ENCODE peak calls at places on chromosome 13, in seven cellular contexts. One of them, this sample, is unnamed.

GRCh38 chr13:47480121-47480520 is 521.0 kb downstream of the SUCLA2 start:
- DNase-seq in NCI-H345: no peak
- DNase-seq in omental fat pad: no peak
- DNase-seq in stimulated activated CD4-positive, alpha-beta T cell treated with anti-CD3 and anti-CD28 coated beads, Interleukin-2, amount 100 ng/mL, for 24 hours: no peak
- DNase-seq in CD4-positive, CD25-positive, alpha-beta regulatory T cell: no peak
- DNase-seq in progenitor cell of endocrine pancreas: no peak
- DNase-seq in T-cell: no peak
- DNase-seq in this sample: no peak

GRCh38 chr13:67273001-67273400 is 42.9 kb upstream of the PCDH9 start:
- DNase-seq in NCI-H345: no peak
- DNase-seq in omental fat pad: no peak
- DNase-seq in stimulated activated CD4-positive, alpha-beta T cell treated with anti-CD3 and anti-CD28 coated beads, Interleukin-2, amount 100 ng/mL, for 24 hours: no peak
- DNase-seq in CD4-positive, CD25-positive, alpha-beta regulatory T cell: no peak
- DNase-seq in progenitor cell of endocrine pancreas: no peak
- DNase-seq in T-cell: no peak
- DNase-seq in this sample: no peak

GRCh38 chr13:106349080-106349841 is 186.2 kb downstream of the EFNB2 start:
- DNase-seq in NCI-H345: peak
- DNase-seq in omental fat pad: no peak
- DNase-seq in stimulated activated CD4-positive, alpha-beta T cell treated with anti-CD3 and anti-CD28 coated beads, Interleukin-2, amount 100 ng/mL, for 24 hours: no peak
- DNase-seq in CD4-positive, CD25-positive, alpha-beta regulatory T cell: no peak
- DNase-seq in progenitor cell of endocrine pancreas: peak
- DNase-seq in T-cell: no peak
- DNase-seq in this sample: no peak

GRCh38 chr13:113092776-113093579 is 12.6 kb upstream of the F7 start:
- DNase-seq in NCI-H345: no peak
- DNase-seq in omental fat pad: no peak
- DNase-seq in stimulated activated CD4-positive, alpha-beta T cell treated with anti-CD3 and anti-CD28 coated beads, Interleukin-2, amount 100 ng/mL, for 24 hours: no peak
- DNase-seq in CD4-positive, CD25-positive, alpha-beta regulatory T cell: no peak
- DNase-seq in progenitor cell of endocrine pancreas: no peak
- DNase-seq in T-cell: no peak
- DNase-seq in this sample: no peak

GRCh38 chr13:24161980-24162517 is 1.5 kb downstream of the SPATA13 start:
- DNase-seq in NCI-H345: no peak
- DNase-seq in omental fat pad: no peak
- DNase-seq in stimulated activated CD4-positive, alpha-beta T cell treated with anti-CD3 and anti-CD28 coated beads, Interleukin-2, amount 100 ng/mL, for 24 hours: no peak
- DNase-seq in CD4-positive, CD25-positive, alpha-beta regulatory T cell: no peak
- DNase-seq in progenitor cell of endocrine pancreas: no peak
- DNase-seq in T-cell: no peak
- DNase-seq in this sample: no peak

GRCh38 chr13:35552172-35552844 is 75.8 kb upstream of the MAB21L1 start:
- DNase-seq in NCI-H345: no peak
- DNase-seq in omental fat pad: no peak
- DNase-seq in stimulated activated CD4-positive, alpha-beta T cell treated with anti-CD3 and anti-CD28 coated beads, Interleukin-2, amount 100 ng/mL, for 24 hours: no peak
- DNase-seq in CD4-positive, CD25-positive, alpha-beta regulatory T cell: no peak
- DNase-seq in progenitor cell of endocrine pancreas: no peak
- DNase-seq in T-cell: no peak
- DNase-seq in this sample: no peak

GRCh38 chr13:111483621-111483987 is 163.2 kb downstream of the TEX29 start:
- DNase-seq in NCI-H345: no peak
- DNase-seq in omental fat pad: no peak
- DNase-seq in stimulated activated CD4-positive, alpha-beta T cell treated with anti-CD3 and anti-CD28 coated beads, Interleukin-2, amount 100 ng/mL, for 24 hours: no peak
- DNase-seq in CD4-positive, CD25-positive, alpha-beta regulatory T cell: no peak
- DNase-seq in progenitor cell of endocrine pancreas: no peak
- DNase-seq in T-cell: no peak
- DNase-seq in this sample: no peak

GRCh38 chr13:109644069-109644750 is 142.2 kb downstream of the IRS2 start:
- DNase-seq in NCI-H345: no peak
- DNase-seq in omental fat pad: no peak
- DNase-seq in stimulated activated CD4-positive, alpha-beta T cell treated with anti-CD3 and anti-CD28 coated beads, Interleukin-2, amount 100 ng/mL, for 24 hours: no peak
- DNase-seq in CD4-positive, CD25-positive, alpha-beta regulatory T cell: no peak
- DNase-seq in progenitor cell of endocrine pancreas: no peak
- DNase-seq in T-cell: no peak
- DNase-seq in this sample: no peak

GRCh38 chr13:86020350-86021002 is 221.3 kb upstream of the SLITRK6 start:
- DNase-seq in NCI-H345: peak
- DNase-seq in omental fat pad: no peak
- DNase-seq in stimulated activated CD4-positive, alpha-beta T cell treated with anti-CD3 and anti-CD28 coated beads, Interleukin-2, amount 100 ng/mL, for 24 hours: no peak
- DNase-seq in CD4-positive, CD25-positive, alpha-beta regulatory T cell: no peak
- DNase-seq in progenitor cell of endocrine pancreas: no peak
- DNase-seq in T-cell: no peak
- DNase-seq in this sample: no peak

GRCh38 chr13:20503088-20504083 is 22.3 kb downstream of the CRYL1 start:
- DNase-seq in NCI-H345: no peak
- DNase-seq in omental fat pad: no peak
- DNase-seq in stimulated activated CD4-positive, alpha-beta T cell treated with anti-CD3 and anti-CD28 coated beads, Interleukin-2, amount 100 ng/mL, for 24 hours: no peak
- DNase-seq in CD4-positive, CD25-positive, alpha-beta regulatory T cell: no peak
- DNase-seq in progenitor cell of endocrine pancreas: no peak
- DNase-seq in T-cell: no peak
- DNase-seq in this sample: no peak

GRCh38 chr13:74927823-74928222 is 554.1 kb downstream of the TBC1D4 start:
- DNase-seq in NCI-H345: no peak
- DNase-seq in omental fat pad: no peak
- DNase-seq in stimulated activated CD4-positive, alpha-beta T cell treated with anti-CD3 and anti-CD28 coated beads, Interleukin-2, amount 100 ng/mL, for 24 hours: no peak
- DNase-seq in CD4-positive, CD25-positive, alpha-beta regulatory T cell: no peak
- DNase-seq in progenitor cell of endocrine pancreas: no peak
- DNase-seq in T-cell: no peak
- DNase-seq in this sample: no peak

GRCh38 chr13:79501538-79502232 is 20.7 kb downstream of the NDFIP2 start:
- DNase-seq in NCI-H345: no peak
- DNase-seq in omental fat pad: no peak
- DNase-seq in stimulated activated CD4-positive, alpha-beta T cell treated with anti-CD3 and anti-CD28 coated beads, Interleukin-2, amount 100 ng/mL, for 24 hours: no peak
- DNase-seq in CD4-positive, CD25-positive, alpha-beta regulatory T cell: no peak
- DNase-seq in progenitor cell of endocrine pancreas: no peak
- DNase-seq in T-cell: no peak
- DNase-seq in this sample: no peak

GRCh38 chr13:20221772-20222171 is 10.3 kb downstream of the GJB6 start:
- DNase-seq in NCI-H345: no peak
- DNase-seq in omental fat pad: no peak
- DNase-seq in stimulated activated CD4-positive, alpha-beta T cell treated with anti-CD3 and anti-CD28 coated beads, Interleukin-2, amount 100 ng/mL, for 24 hours: no peak
- DNase-seq in CD4-positive, CD25-positive, alpha-beta regulatory T cell: no peak
- DNase-seq in progenitor cell of endocrine pancreas: no peak
- DNase-seq in T-cell: no peak
- DNase-seq in this sample: no peak

GRCh38 chr13:34967851-34968562 is 25.9 kb downstream of the NBEA start:
- DNase-seq in NCI-H345: peak
- DNase-seq in omental fat pad: no peak
- DNase-seq in stimulated activated CD4-positive, alpha-beta T cell treated with anti-CD3 and anti-CD28 coated beads, Interleukin-2, amount 100 ng/mL, for 24 hours: no peak
- DNase-seq in CD4-positive, CD25-positive, alpha-beta regulatory T cell: no peak
- DNase-seq in progenitor cell of endocrine pancreas: no peak
- DNase-seq in T-cell: no peak
- DNase-seq in this sample: no peak

GRCh38 chr13:30143671-30144400 is 163.5 kb downstream of the KATNAL1 start:
- DNase-seq in NCI-H345: no peak
- DNase-seq in omental fat pad: no peak
- DNase-seq in stimulated activated CD4-positive, alpha-beta T cell treated with anti-CD3 and anti-CD28 coated beads, Interleukin-2, amount 100 ng/mL, for 24 hours: no peak
- DNase-seq in CD4-positive, CD25-positive, alpha-beta regulatory T cell: no peak
- DNase-seq in progenitor cell of endocrine pancreas: no peak
- DNase-seq in T-cell: no peak
- DNase-seq in this sample: peak

GRCh38 chr13:31699650-31700049 is 39.7 kb upstream of the RXFP2 start:
- DNase-seq in NCI-H345: no peak
- DNase-seq in omental fat pad: no peak
- DNase-seq in stimulated activated CD4-positive, alpha-beta T cell treated with anti-CD3 and anti-CD28 coated beads, Interleukin-2, amount 100 ng/mL, for 24 hours: no peak
- DNase-seq in CD4-positive, CD25-positive, alpha-beta regulatory T cell: no peak
- DNase-seq in progenitor cell of endocrine pancreas: no peak
- DNase-seq in T-cell: no peak
- DNase-seq in this sample: no peak

GRCh38 chr13:110531671-110532083 is 29.8 kb downstream of the RAB20 start:
- DNase-seq in NCI-H345: no peak
- DNase-seq in omental fat pad: no peak
- DNase-seq in stimulated activated CD4-positive, alpha-beta T cell treated with anti-CD3 and anti-CD28 coated beads, Interleukin-2, amount 100 ng/mL, for 24 hours: no peak
- DNase-seq in CD4-positive, CD25-positive, alpha-beta regulatory T cell: no peak
- DNase-seq in progenitor cell of endocrine pancreas: no peak
- DNase-seq in T-cell: no peak
- DNase-seq in this sample: no peak

GRCh38 chr13:40876020-40876738 is 86.8 kb downstream of the SLC25A15 start:
- DNase-seq in NCI-H345: no peak
- DNase-seq in omental fat pad: no peak
- DNase-seq in stimulated activated CD4-positive, alpha-beta T cell treated with anti-CD3 and anti-CD28 coated beads, Interleukin-2, amount 100 ng/mL, for 24 hours: no peak
- DNase-seq in CD4-positive, CD25-positive, alpha-beta regulatory T cell: no peak
- DNase-seq in progenitor cell of endocrine pancreas: no peak
- DNase-seq in T-cell: no peak
- DNase-seq in this sample: no peak

GRCh38 chr13:24271611-24272451 is 37.5 kb upstream of the C1QTNF9 start:
- DNase-seq in NCI-H345: no peak
- DNase-seq in omental fat pad: no peak
- DNase-seq in stimulated activated CD4-positive, alpha-beta T cell treated with anti-CD3 and anti-CD28 coated beads, Interleukin-2, amount 100 ng/mL, for 24 hours: peak
- DNase-seq in CD4-positive, CD25-positive, alpha-beta regulatory T cell: peak
- DNase-seq in progenitor cell of endocrine pancreas: no peak
- DNase-seq in T-cell: peak
- DNase-seq in this sample: peak

GRCh38 chr13:114080739-114081561 is 51.5 kb downstream of the RASA3 start:
- DNase-seq in NCI-H345: no peak
- DNase-seq in omental fat pad: peak
- DNase-seq in stimulated activated CD4-positive, alpha-beta T cell treated with anti-CD3 and anti-CD28 coated beads, Interleukin-2, amount 100 ng/mL, for 24 hours: no peak
- DNase-seq in CD4-positive, CD25-positive, alpha-beta regulatory T cell: no peak
- DNase-seq in progenitor cell of endocrine pancreas: no peak
- DNase-seq in T-cell: no peak
- DNase-seq in this sample: no peak

GRCh38 chr13:53052675-53053074 is 24.1 kb downstream of the OLFM4 start:
- DNase-seq in NCI-H345: no peak
- DNase-seq in omental fat pad: no peak
- DNase-seq in stimulated activated CD4-positive, alpha-beta T cell treated with anti-CD3 and anti-CD28 coated beads, Interleukin-2, amount 100 ng/mL, for 24 hours: no peak
- DNase-seq in CD4-positive, CD25-positive, alpha-beta regulatory T cell: no peak
- DNase-seq in progenitor cell of endocrine pancreas: no peak
- DNase-seq in T-cell: no peak
- DNase-seq in this sample: no peak

GRCh38 chr13:44301639-44302015 is 72.0 kb upstream of the SERP2 start:
- DNase-seq in NCI-H345: no peak
- DNase-seq in omental fat pad: no peak
- DNase-seq in stimulated activated CD4-positive, alpha-beta T cell treated with anti-CD3 and anti-CD28 coated beads, Interleukin-2, amount 100 ng/mL, for 24 hours: no peak
- DNase-seq in CD4-positive, CD25-positive, alpha-beta regulatory T cell: no peak
- DNase-seq in progenitor cell of endocrine pancreas: no peak
- DNase-seq in T-cell: no peak
- DNase-seq in this sample: no peak

GRCh38 chr13:61149333-61149730 is 266.3 kb downstream of the PCDH20 start:
- DNase-seq in NCI-H345: no peak
- DNase-seq in omental fat pad: no peak
- DNase-seq in stimulated activated CD4-positive, alpha-beta T cell treated with anti-CD3 and anti-CD28 coated beads, Interleukin-2, amount 100 ng/mL, for 24 hours: no peak
- DNase-seq in CD4-positive, CD25-positive, alpha-beta regulatory T cell: no peak
- DNase-seq in progenitor cell of endocrine pancreas: no peak
- DNase-seq in T-cell: no peak
- DNase-seq in this sample: no peak

GRCh38 chr13:41509996-41510395 is 52.6 kb downstream of the RGCC start:
- DNase-seq in NCI-H345: no peak
- DNase-seq in omental fat pad: no peak
- DNase-seq in stimulated activated CD4-positive, alpha-beta T cell treated with anti-CD3 and anti-CD28 coated beads, Interleukin-2, amount 100 ng/mL, for 24 hours: no peak
- DNase-seq in CD4-positive, CD25-positive, alpha-beta regulatory T cell: no peak
- DNase-seq in progenitor cell of endocrine pancreas: no peak
- DNase-seq in T-cell: no peak
- DNase-seq in this sample: no peak

GRCh38 chr13:83622422-83622784 is 259.9 kb downstream of the SLITRK1 start:
- DNase-seq in NCI-H345: no peak
- DNase-seq in omental fat pad: no peak
- DNase-seq in stimulated activated CD4-positive, alpha-beta T cell treated with anti-CD3 and anti-CD28 coated beads, Interleukin-2, amount 100 ng/mL, for 24 hours: no peak
- DNase-seq in CD4-positive, CD25-positive, alpha-beta regulatory T cell: no peak
- DNase-seq in progenitor cell of endocrine pancreas: no peak
- DNase-seq in T-cell: no peak
- DNase-seq in this sample: no peak

GRCh38 chr13:44273991-44274810 is 99.4 kb upstream of the SERP2 start:
- DNase-seq in NCI-H345: no peak
- DNase-seq in omental fat pad: no peak
- DNase-seq in stimulated activated CD4-positive, alpha-beta T cell treated with anti-CD3 and anti-CD28 coated beads, Interleukin-2, amount 100 ng/mL, for 24 hours: peak
- DNase-seq in CD4-positive, CD25-positive, alpha-beta regulatory T cell: peak
- DNase-seq in progenitor cell of endocrine pancreas: no peak
- DNase-seq in T-cell: peak
- DNase-seq in this sample: peak

GRCh38 chr13:96377835-96378234 is 287.9 kb downstream of the HS6ST3 start:
- DNase-seq in NCI-H345: no peak
- DNase-seq in omental fat pad: no peak
- DNase-seq in stimulated activated CD4-positive, alpha-beta T cell treated with anti-CD3 and anti-CD28 coated beads, Interleukin-2, amount 100 ng/mL, for 24 hours: no peak
- DNase-seq in CD4-positive, CD25-positive, alpha-beta regulatory T cell: no peak
- DNase-seq in progenitor cell of endocrine pancreas: no peak
- DNase-seq in T-cell: no peak
- DNase-seq in this sample: no peak

GRCh38 chr13:113777311-113778260 is 18.6 kb downstream of the TMEM255B start:
- DNase-seq in NCI-H345: no peak
- DNase-seq in omental fat pad: peak
- DNase-seq in stimulated activated CD4-positive, alpha-beta T cell treated with anti-CD3 and anti-CD28 coated beads, Interleukin-2, amount 100 ng/mL, for 24 hours: no peak
- DNase-seq in CD4-positive, CD25-positive, alpha-beta regulatory T cell: no peak
- DNase-seq in progenitor cell of endocrine pancreas: peak
- DNase-seq in T-cell: no peak
- DNase-seq in this sample: no peak

GRCh38 chr13:100392709-100393630 is 195.6 kb downstream of the GGACT start:
- DNase-seq in NCI-H345: no peak
- DNase-seq in omental fat pad: peak
- DNase-seq in stimulated activated CD4-positive, alpha-beta T cell treated with anti-CD3 and anti-CD28 coated beads, Interleukin-2, amount 100 ng/mL, for 24 hours: peak
- DNase-seq in CD4-positive, CD25-positive, alpha-beta regulatory T cell: no peak
- DNase-seq in progenitor cell of endocrine pancreas: no peak
- DNase-seq in T-cell: no peak
- DNase-seq in this sample: no peak

GRCh38 chr13:59490651-59491050 is 673.1 kb downstream of the DIAPH3 start:
- DNase-seq in NCI-H345: no peak
- DNase-seq in omental fat pad: no peak
- DNase-seq in stimulated activated CD4-positive, alpha-beta T cell treated with anti-CD3 and anti-CD28 coated beads, Interleukin-2, amount 100 ng/mL, for 24 hours: no peak
- DNase-seq in CD4-positive, CD25-positive, alpha-beta regulatory T cell: no peak
- DNase-seq in progenitor cell of endocrine pancreas: no peak
- DNase-seq in T-cell: no peak
- DNase-seq in this sample: no peak

GRCh38 chr13:95643471-95643813 is 1.1 kb downstream of the DZIP1 start:
- DNase-seq in NCI-H345: peak
- DNase-seq in omental fat pad: no peak
- DNase-seq in stimulated activated CD4-positive, alpha-beta T cell treated with anti-CD3 and anti-CD28 coated beads, Interleukin-2, amount 100 ng/mL, for 24 hours: no peak
- DNase-seq in CD4-positive, CD25-positive, alpha-beta regulatory T cell: no peak
- DNase-seq in progenitor cell of endocrine pancreas: no peak
- DNase-seq in T-cell: no peak
- DNase-seq in this sample: no peak

GRCh38 chr13:20700288-20700687 is 3.2 kb upstream of the IL17D start:
- DNase-seq in NCI-H345: no peak
- DNase-seq in omental fat pad: no peak
- DNase-seq in stimulated activated CD4-positive, alpha-beta T cell treated with anti-CD3 and anti-CD28 coated beads, Interleukin-2, amount 100 ng/mL, for 24 hours: no peak
- DNase-seq in CD4-positive, CD25-positive, alpha-beta regulatory T cell: no peak
- DNase-seq in progenitor cell of endocrine pancreas: no peak
- DNase-seq in T-cell: no peak
- DNase-seq in this sample: no peak

GRCh38 chr13:84917252-84917878 is 881.9 kb downstream of the SLITRK6 start:
- DNase-seq in NCI-H345: peak
- DNase-seq in omental fat pad: no peak
- DNase-seq in stimulated activated CD4-positive, alpha-beta T cell treated with anti-CD3 and anti-CD28 coated beads, Interleukin-2, amount 100 ng/mL, for 24 hours: no peak
- DNase-seq in CD4-positive, CD25-positive, alpha-beta regulatory T cell: no peak
- DNase-seq in progenitor cell of endocrine pancreas: no peak
- DNase-seq in T-cell: no peak
- DNase-seq in this sample: no peak

GRCh38 chr13:105971312-105971711 is 564.1 kb downstream of the EFNB2 start:
- DNase-seq in NCI-H345: no peak
- DNase-seq in omental fat pad: no peak
- DNase-seq in stimulated activated CD4-positive, alpha-beta T cell treated with anti-CD3 and anti-CD28 coated beads, Interleukin-2, amount 100 ng/mL, for 24 hours: no peak
- DNase-seq in CD4-positive, CD25-positive, alpha-beta regulatory T cell: no peak
- DNase-seq in progenitor cell of endocrine pancreas: no peak
- DNase-seq in T-cell: no peak
- DNase-seq in this sample: no peak

GRCh38 chr13:61144301-61144700 is 271.3 kb downstream of the PCDH20 start:
- DNase-seq in NCI-H345: no peak
- DNase-seq in omental fat pad: no peak
- DNase-seq in stimulated activated CD4-positive, alpha-beta T cell treated with anti-CD3 and anti-CD28 coated beads, Interleukin-2, amount 100 ng/mL, for 24 hours: no peak
- DNase-seq in CD4-positive, CD25-positive, alpha-beta regulatory T cell: no peak
- DNase-seq in progenitor cell of endocrine pancreas: no peak
- DNase-seq in T-cell: no peak
- DNase-seq in this sample: no peak

GRCh38 chr13:106145997-106146864 is 389.2 kb downstream of the EFNB2 start:
- DNase-seq in NCI-H345: no peak
- DNase-seq in omental fat pad: no peak
- DNase-seq in stimulated activated CD4-positive, alpha-beta T cell treated with anti-CD3 and anti-CD28 coated beads, Interleukin-2, amount 100 ng/mL, for 24 hours: no peak
- DNase-seq in CD4-positive, CD25-positive, alpha-beta regulatory T cell: no peak
- DNase-seq in progenitor cell of endocrine pancreas: no peak
- DNase-seq in T-cell: no peak
- DNase-seq in this sample: no peak